ENCODE peak calls at places on chromosomes 5 and 9, in four cellular contexts. One of them, this sample, is unnamed.

GRCh38 chr5:40877371-40877988 is 31.8 kb upstream of the C7 start:
- DNase-seq in mucosa of descending colon: no peak
- DNase-seq in H54: no peak
- DNase-seq in dorsolateral prefrontal cortex: no peak
- DNase-seq in this sample: no peak

GRCh38 chr5:139562847-139563246 is 1.7 kb downstream of the UBE2D2 start:
- DNase-seq in mucosa of descending colon: no peak
- DNase-seq in H54: no peak
- DNase-seq in dorsolateral prefrontal cortex: no peak
- DNase-seq in this sample: no peak

GRCh38 chr9:84296146-84296843 is 44.3 kb downstream of the SLC28A3 start:
- DNase-seq in H54: peak
- DNase-seq in dorsolateral prefrontal cortex: no peak
- DNase-seq in mucosa of descending colon: no peak
- DNase-seq in this sample: peak

GRCh38 chr9:129326061-129327005 is 148.3 kb upstream of the IER5L start:
- DNase-seq in dorsolateral prefrontal cortex: no peak
- DNase-seq in H54: no peak
- DNase-seq in mucosa of descending colon: peak
- DNase-seq in this sample: no peak

GRCh38 chr5:176734756-176735342 is 75.5 kb upstream of the UNC5A start:
- DNase-seq in dorsolateral prefrontal cortex: peak
- DNase-seq in mucosa of descending colon: peak
- DNase-seq in H54: no peak
- DNase-seq in this sample: no peak

GRCh38 chr5:177453852-177454396 is 7.3 kb downstream of the PRR7 start:
- DNase-seq in H54: no peak
- DNase-seq in mucosa of descending colon: no peak
- DNase-seq in dorsolateral prefrontal cortex: peak
- DNase-seq in this sample: no peak

GRCh38 chr9:27395484-27395921 is 98.6 kb upstream of the EQTN start:
- DNase-seq in mucosa of descending colon: no peak
- DNase-seq in H54: no peak
- DNase-seq in dorsolateral prefrontal cortex: no peak
- DNase-seq in this sample: no peak

GRCh38 chr9:75185585-75186170 is 97.4 kb downstream of the OSTF1 start:
- DNase-seq in mucosa of descending colon: peak
- DNase-seq in dorsolateral prefrontal cortex: no peak
- DNase-seq in H54: no peak
- DNase-seq in this sample: no peak

GRCh38 chr9:91489391-91489899 is 65.8 kb upstream of the NFIL3 start:
- DNase-seq in H54: no peak
- DNase-seq in mucosa of descending colon: no peak
- DNase-seq in dorsolateral prefrontal cortex: no peak
- DNase-seq in this sample: no peak

GRCh38 chr5:142874537-142874936 is 104.4 kb downstream of the ARHGAP26 start:
- DNase-seq in mucosa of descending colon: peak
- DNase-seq in dorsolateral prefrontal cortex: no peak
- DNase-seq in H54: peak
- DNase-seq in this sample: no peak

GRCh38 chr5:124951105-124951504 is 204.7 kb upstream of the ZNF608 start:
- DNase-seq in dorsolateral prefrontal cortex: no peak
- DNase-seq in H54: no peak
- DNase-seq in mucosa of descending colon: no peak
- DNase-seq in this sample: no peak

GRCh38 chr5:172870261-172870806 is 36.3 kb downstream of the ERGIC1 start:
- DNase-seq in dorsolateral prefrontal cortex: no peak
- DNase-seq in mucosa of descending colon: no peak
- DNase-seq in H54: peak
- DNase-seq in this sample: no peak

GRCh38 chr5:10973316-10973715 is 212.3 kb upstream of the DAP start:
- DNase-seq in mucosa of descending colon: no peak
- DNase-seq in H54: no peak
- DNase-seq in dorsolateral prefrontal cortex: no peak
- DNase-seq in this sample: no peak

GRCh38 chr9:35605336-35606137 is 475 bp downstream of the TESK1 start:
- DNase-seq in mucosa of descending colon: peak
- DNase-seq in dorsolateral prefrontal cortex: no peak
- DNase-seq in H54: peak
- DNase-seq in this sample: no peak